ENCODE peak calls at places on chromosomes 3 and 15, in six cellular contexts. D is adrenal gland, V is H9, W is lower lobe of right lung, O is brain microvascular endothelial cell, J is progenitor cell of endocrine pancreas. C is an unnamed sample.

GRCh38 chr15:39466428-39466827 is 114.5 kb upstream of the THBS1 start:
- DNase-seq in J (no peak), W (peak), D (no peak), O (no peak), V (no peak), C (no peak)

GRCh38 chr3:94303897-94304296 is 241.0 kb downstream of the NSUN3 start:
- DNase-seq in J (no peak), V (no peak), O (no peak), W (no peak), D (no peak), C (no peak)

GRCh38 chr15:94029495-94029894 is 201.9 kb upstream of the MCTP2 start:
- DNase-seq in O (no peak), D (no peak), W (no peak), J (no peak), V (no peak), C (no peak)

GRCh38 chr3:114221165-114221880 is 16.1 kb downstream of the ZNF80 start:
- DNase-seq in W (no peak), O (no peak), J (no peak), V (no peak), D (no peak), C (no peak)

GRCh38 chr3:125440559-125440955 is 65.4 kb upstream of the ZNF148 start:
- DNase-seq in D (no peak), V (no peak), W (peak), O (no peak), J (no peak), C (no peak)

GRCh38 chr15:70212288-70212962 is 114.7 kb upstream of the TLE3 start:
- DNase-seq in O (no peak), W (no peak), V (peak), D (no peak), J (no peak), C (no peak)

GRCh38 chr3:185527364-185527763 is 25.0 kb downstream of the LIPH start:
- DNase-seq in V (no peak), O (no peak), J (no peak), D (no peak), W (no peak), C (no peak)

GRCh38 chr3:105365536-105366301 is 990 bp upstream of the ALCAM start:
- DNase-seq in O (peak), D (no peak), J (no peak), W (no peak), V (peak), C (peak)

GRCh38 chr3:195043612-195044144 is 227.3 kb downstream of the XXYLT1 start:
- DNase-seq in W (no peak), V (no peak), J (no peak), O (no peak), D (no peak), C (no peak)

GRCh38 chr3:34882764-34883163 is 756.6 kb upstream of the ARPP21 start:
- DNase-seq in O (peak), J (no peak), W (no peak), D (no peak), V (no peak), C (no peak)

GRCh38 chr15:70047386-70048195 is 50.1 kb downstream of the TLE3 start:
- DNase-seq in V (no peak), W (peak), J (no peak), D (no peak), O (no peak), C (no peak)

GRCh38 chr3:52436500-52437106 is 8.3 kb downstream of the SEMA3G start:
- DNase-seq in O (no peak), V (peak), W (peak), D (no peak), J (no peak), C (peak)

GRCh38 chr3:72270072-72270611 is 485.2 kb upstream of the PROK2 start:
- DNase-seq in V (no peak), D (peak), W (peak), O (peak), J (no peak), C (no peak)

GRCh38 chr3:64438837-64439236 is 213.6 kb upstream of the PRICKLE2 start:
- DNase-seq in W (no peak), J (no peak), O (no peak), V (no peak), D (no peak), C (peak)

GRCh38 chr3:120418866-120419490 is 31.8 kb downstream of the FSTL1 start:
- DNase-seq in W (peak), V (peak), O (peak), D (peak), J (no peak), C (peak)

GRCh38 chr3:101325393-101326134 is 5.2 kb upstream of the IMPG2 start:
- DNase-seq in W (no peak), D (no peak), J (no peak), V (no peak), O (no peak), C (no peak)

GRCh38 chr3:171770689-171771620 is 39.3 kb downstream of the PLD1 start:
- DNase-seq in W (no peak), D (peak), O (peak), V (peak), J (no peak), C (peak)

GRCh38 chr3:65855370-65856100 is 183.2 kb downstream of the MAGI1 start:
- DNase-seq in V (no peak), J (no peak), W (no peak), D (no peak), O (no peak), C (no peak)

GRCh38 chr15:60179786-60180391 is 175.8 kb downstream of the FOXB1 start:
- DNase-seq in W (no peak), V (no peak), O (peak), D (peak), J (no peak), C (peak)

GRCh38 chr15:48414015-48414414 is 82.8 kb downstream of the DUT start:
- DNase-seq in W (no peak), J (no peak), V (no peak), O (no peak), D (no peak), C (no peak)

GRCh38 chr3:100574536-100574935 is 34.9 kb upstream of the ADGRG7 start:
- DNase-seq in O (no peak), W (no peak), J (no peak), D (no peak), V (no peak), C (no peak)

GRCh38 chr3:172709776-172710708 is 825 bp downstream of the NCEH1 start:
- DNase-seq in D (peak), V (peak), J (no peak), O (peak), W (peak), C (peak)

GRCh38 chr3:69770219-69770618 is 31.0 kb downstream of the MITF start:
- DNase-seq in W (no peak), V (no peak), D (no peak), J (no peak), O (no peak), C (no peak)

GRCh38 chr15:50880651-50881114 is 27.8 kb upstream of the AP4E1 start:
- DNase-seq in J (no peak), D (no peak), W (no peak), V (no peak), O (no peak), C (no peak)

GRCh38 chr3:73214846-73215245 is 153.4 kb downstream of the EBLN2 start:
- DNase-seq in J (no peak), W (no peak), V (no peak), D (no peak), O (no peak), C (no peak)

GRCh38 chr15:85879334-85880163 is 84.8 kb upstream of the KLHL25 start:
- DNase-seq in D (no peak), J (no peak), O (peak), W (no peak), V (peak), C (no peak)

GRCh38 chr15:31440754-31441298 is 114.2 kb downstream of the KLF13 start:
- DNase-seq in J (no peak), D (peak), W (peak), V (no peak), O (no peak), C (peak)

GRCh38 chr3:30689202-30689641 is 82.8 kb downstream of the TGFBR2 start:
- DNase-seq in W (no peak), D (peak), V (no peak), J (no peak), O (peak), C (no peak)

GRCh38 chr15:65212097-65212496 is 824 bp upstream of the CILP start:
- DNase-seq in O (no peak), W (no peak), V (peak), J (no peak), D (no peak), C (no peak)

GRCh38 chr3:126130081-126130855 is 46.3 kb upstream of the SLC41A3 start:
- DNase-seq in V (no peak), J (no peak), O (no peak), D (peak), W (peak), C (no peak)

GRCh38 chr3:31546725-31547124 is 14.0 kb downstream of the STT3B start:
- DNase-seq in O (no peak), D (no peak), W (no peak), V (no peak), J (no peak), C (no peak)

GRCh38 chr15:40320931-40321371 is 2.5 kb upstream of the INAFM2 start:
- DNase-seq in W (no peak), V (no peak), J (no peak), D (no peak), O (peak), C (peak)

GRCh38 chr15:88701561-88702095 is 62.8 kb downstream of the ISG20 start:
- DNase-seq in J (no peak), D (no peak), O (no peak), V (peak), W (no peak), C (peak)

GRCh38 chr15:38054488-38054887 is 120.0 kb downstream of the TMCO5A start:
- DNase-seq in J (no peak), O (no peak), W (no peak), V (no peak), D (no peak), C (no peak)

GRCh38 chr15:65460948-65461347 is 38.2 kb upstream of the IGDCC4 start:
- DNase-seq in D (no peak), O (peak), J (no peak), W (no peak), V (no peak), C (no peak)

GRCh38 chr3:185176756-185177359 is 24.0 kb upstream of the C3orf70 start:
- DNase-seq in W (no peak), O (peak), J (no peak), D (no peak), V (peak), C (peak)

GRCh38 chr15:53473886-53474285 is 285.6 kb downstream of the WDR72 start:
- DNase-seq in W (no peak), J (no peak), O (no peak), D (no peak), V (no peak), C (no peak)

DNA sequence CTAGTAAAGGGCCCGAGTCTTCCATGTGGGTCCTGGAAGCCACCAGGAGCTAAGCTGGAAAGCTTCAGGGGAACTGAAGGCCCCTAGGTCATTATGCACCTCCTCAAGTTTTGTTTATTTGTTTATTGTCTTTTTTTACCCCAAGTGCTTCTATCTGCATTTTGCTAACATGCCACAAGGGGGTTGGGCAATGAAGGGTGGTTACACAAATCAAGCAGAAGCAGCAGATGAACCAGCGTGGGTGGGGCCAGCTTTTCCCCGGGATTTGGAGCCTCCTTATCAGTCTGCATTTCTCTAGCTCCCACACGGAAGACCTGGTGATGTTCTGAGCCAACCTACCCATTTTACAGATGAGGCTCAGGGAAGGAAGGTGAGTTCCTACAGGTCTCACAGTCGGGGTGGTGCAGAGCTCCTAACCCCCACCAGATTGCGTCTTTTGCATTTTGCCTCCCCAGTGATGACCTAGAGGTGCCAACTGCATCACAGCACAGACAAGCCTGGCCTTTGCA is 16.8 kb downstream of the TMC3 start:
- DNase-seq in D (no peak), V (no peak), O (no peak), W (no peak), J (no peak), C (no peak)
- TF ChIP-seq CTCF in D (no peak), V (peak), O (peak), W (no peak), J (no peak), C (no peak)

DNA sequence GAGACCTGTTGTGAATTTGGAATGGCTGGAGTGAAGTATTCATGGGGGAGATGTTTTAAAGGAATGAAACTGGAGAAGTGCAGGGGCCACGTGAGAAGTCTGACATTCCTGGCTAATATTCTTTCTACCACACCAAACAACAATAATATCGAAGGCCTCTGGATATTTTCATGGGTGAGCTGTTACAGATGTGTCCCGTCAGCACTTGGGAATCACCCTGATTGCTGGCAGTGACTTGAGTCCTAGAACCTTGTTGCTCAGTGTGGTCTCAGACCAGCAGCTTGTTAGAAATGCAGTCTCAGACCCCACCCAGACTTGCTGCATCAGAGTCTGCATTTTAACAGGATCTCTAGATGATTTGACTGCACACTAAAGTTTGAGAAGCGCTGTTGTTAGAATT is 113.8 kb downstream of the ITPR1 start:
- DNase-seq in W (no peak), V (no peak), D (no peak), J (no peak), O (no peak), C (no peak)
- TF ChIP-seq CTCF in W (no peak), V (no peak), D (no peak), J (no peak), O (no peak), C (no peak)

GRCh38 chr3:89504432-89504831 is 397.0 kb downstream of the EPHA3 start:
- DNase-seq in D (no peak), O (no peak), W (no peak), V (no peak), J (no peak), C (no peak)

GRCh38 chr3:89506462-89507143 is 399.2 kb downstream of the EPHA3 start:
- DNase-seq in V (no peak), J (no peak), W (no peak), O (no peak), D (no peak), C (no peak)

GRCh38 chr3:89503891-89504391 is 396.5 kb downstream of the EPHA3 start:
- DNase-seq in V (no peak), O (no peak), J (no peak), W (no peak), D (no peak), C (no peak)
- TF ChIP-seq CTCF in V (no peak), O (no peak), J (no peak), W (no peak), D (no peak), C (no peak)

GRCh38 chr15:91973481-91973880 is 120.0 kb downstream of the SLCO3A1 start:
- DNase-seq in O (no peak), V (no peak), J (no peak), W (no peak), D (no peak), C (no peak)
- TF ChIP-seq CTCF in O (no peak), V (peak), J (no peak), W (no peak), D (no peak), C (no peak)

GRCh38 chr3:25493246-25493645 is 65.2 kb downstream of the RARB start:
- DNase-seq in O (peak), W (no peak), D (no peak), J (no peak), V (no peak), C (no peak)

GRCh38 chr3:25495726-25496125 is 67.7 kb downstream of the RARB start:
- DNase-seq in O (no peak), J (no peak), D (no peak), W (no peak), V (no peak), C (no peak)

GRCh38 chr3:25497096-25497495 is 69.0 kb downstream of the RARB start:
- DNase-seq in O (no peak), V (no peak), W (no peak), D (no peak), J (no peak), C (no peak)

GRCh38 chr3:25495304-25495703 is 67.2 kb downstream of the RARB start:
- DNase-seq in D (no peak), W (no peak), V (no peak), O (no peak), J (no peak), C (no peak)

DNA sequence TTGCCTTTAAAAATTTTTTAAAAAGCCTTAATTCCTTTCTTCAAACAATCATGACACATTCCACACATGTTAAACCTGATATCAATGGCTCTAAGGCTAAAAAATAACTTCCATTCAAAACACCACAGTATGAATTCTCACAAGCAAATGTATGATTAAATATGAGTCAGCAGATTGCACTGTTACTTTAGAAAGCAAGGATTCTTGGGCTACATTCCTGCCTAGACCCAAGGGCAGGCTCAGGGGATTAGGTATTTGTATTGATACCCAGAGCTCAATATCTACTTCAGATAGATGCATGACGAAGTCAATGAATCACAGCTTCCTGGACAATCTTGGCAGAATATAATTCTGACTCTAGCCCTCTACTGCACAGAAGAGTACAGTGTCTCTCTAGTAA is 65.7 kb downstream of the RARB start:
- DNase-seq in O (peak), V (no peak), W (no peak), J (no peak), D (no peak), C (no peak)
- TF ChIP-seq CTCF in O (peak), V (no peak), W (no peak), J (no peak), D (no peak), C (no peak)

GRCh38 chr15:49570174-49570573 is 50.4 kb downstream of the FAM227B start:
- DNase-seq in D (no peak), O (no peak), V (no peak), J (no peak), W (no peak), C (no peak)
- TF ChIP-seq CTCF in D (no peak), O (no peak), V (no peak), J (no peak), W (no peak), C (no peak)

GRCh38 chr3:176647988-176648387 is 549.3 kb downstream of the TBL1XR1 start:
- DNase-seq in D (no peak), W (no peak), V (no peak), J (no peak), O (no peak), C (no peak)

GRCh38 chr3:176651622-176652021 is 545.7 kb downstream of the TBL1XR1 start:
- DNase-seq in O (no peak), V (no peak), J (no peak), D (no peak), W (no peak), C (no peak)

DNA sequence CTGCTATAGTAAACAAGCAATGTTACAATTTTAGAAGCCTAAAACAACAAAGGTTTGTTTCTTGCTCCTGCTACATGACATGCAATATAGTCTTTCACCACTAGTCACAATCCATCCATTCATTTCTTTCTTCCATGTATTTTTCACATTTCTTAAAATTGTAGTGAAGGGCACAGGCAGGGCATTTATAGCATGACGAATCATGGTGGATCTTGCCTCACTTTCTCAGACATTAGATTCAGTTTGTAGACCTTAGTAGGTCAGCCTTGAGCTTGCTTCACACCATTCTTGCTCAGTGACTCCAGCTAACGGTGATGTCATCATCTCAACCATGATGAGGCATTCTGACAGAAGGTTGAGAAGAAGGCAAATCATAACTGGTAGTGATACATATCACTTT is 546.8 kb downstream of the TBL1XR1 start:
- DNase-seq in O (peak), J (no peak), W (no peak), D (no peak), V (no peak), C (no peak)
- TF ChIP-seq CTCF in O (peak), J (peak), W (no peak), D (no peak), V (peak), C (peak)